ENCODE peak calls at places on chromosome 22, in four cellular contexts. One of them, this sample, is unnamed.

GRCh38 chr22:19052941-19053551 is 69.2 kb downstream of the DGCR2 start:
- DNase-seq in adrenal gland: no peak
- DNase-seq in suprapubic skin: peak
- DNase-seq in heart left ventricle: no peak
- DNase-seq in this sample: no peak

GRCh38 chr22:25666308-25666707 is 75.7 kb upstream of the MYO18B start:
- DNase-seq in adrenal gland: peak
- DNase-seq in suprapubic skin: peak
- DNase-seq in heart left ventricle: peak
- DNase-seq in this sample: peak

GRCh38 chr22:42646569-42647525 is 2.3 kb downstream of the CYB5R3 start:
- DNase-seq in adrenal gland: peak
- DNase-seq in suprapubic skin: no peak
- DNase-seq in heart left ventricle: peak
- DNase-seq in this sample: peak

GRCh38 chr22:47445212-47445611 is 682.8 kb downstream of the TBC1D22A start:
- DNase-seq in adrenal gland: no peak
- DNase-seq in suprapubic skin: peak
- DNase-seq in heart left ventricle: no peak
- DNase-seq in this sample: no peak

GRCh38 chr22:36026741-36027140 is 1.9 kb downstream of the RBFOX2 start:
- DNase-seq in adrenal gland: no peak
- DNase-seq in suprapubic skin: no peak
- DNase-seq in heart left ventricle: no peak
- DNase-seq in this sample: no peak

GRCh38 chr22:24768537-24769374 is 5.8 kb downstream of the PIWIL3 start:
- DNase-seq in adrenal gland: peak
- DNase-seq in suprapubic skin: no peak
- DNase-seq in heart left ventricle: peak
- DNase-seq in this sample: peak

GRCh38 chr22:25453058-25453457 is 111.4 kb upstream of the GRK3 start:
- DNase-seq in adrenal gland: no peak
- DNase-seq in suprapubic skin: no peak
- DNase-seq in heart left ventricle: no peak
- DNase-seq in this sample: no peak

GRCh38 chr22:31271485-31271884 is 20.8 kb downstream of the PIK3IP1 start:
- DNase-seq in adrenal gland: no peak
- DNase-seq in suprapubic skin: no peak
- DNase-seq in heart left ventricle: no peak
- DNase-seq in this sample: no peak

GRCh38 chr22:36933629-36934028 is 20.2 kb downstream of the CSF2RB start:
- DNase-seq in adrenal gland: peak
- DNase-seq in suprapubic skin: no peak
- DNase-seq in heart left ventricle: no peak
- DNase-seq in this sample: no peak

GRCh38 chr22:47213571-47214230 is 451.3 kb downstream of the TBC1D22A start:
- DNase-seq in adrenal gland: peak
- DNase-seq in suprapubic skin: peak
- DNase-seq in heart left ventricle: no peak
- DNase-seq in this sample: no peak

GRCh38 chr22:48218889-48219420 is 1456.5 kb downstream of the TBC1D22A start:
- DNase-seq in adrenal gland: no peak
- DNase-seq in suprapubic skin: no peak
- DNase-seq in heart left ventricle: no peak
- DNase-seq in this sample: no peak

GRCh38 chr22:44338906-44339305 is 26.2 kb upstream of the SHISAL1 start:
- DNase-seq in adrenal gland: no peak
- DNase-seq in suprapubic skin: no peak
- DNase-seq in heart left ventricle: no peak
- DNase-seq in this sample: no peak

GRCh38 chr22:48334971-48335370 is 1492.7 kb downstream of the BRD1 start:
- DNase-seq in adrenal gland: no peak
- DNase-seq in suprapubic skin: no peak
- DNase-seq in heart left ventricle: no peak
- DNase-seq in this sample: no peak

GRCh38 chr22:43723816-43724215 is 88.3 kb downstream of the EFCAB6 start:
- DNase-seq in adrenal gland: no peak
- DNase-seq in suprapubic skin: no peak
- DNase-seq in heart left ventricle: no peak
- DNase-seq in this sample: no peak

GRCh38 chr22:24271406-24271760 is 752 bp downstream of the SPECC1L start:
- DNase-seq in adrenal gland: peak
- DNase-seq in suprapubic skin: no peak
- DNase-seq in heart left ventricle: no peak
- DNase-seq in this sample: peak

GRCh38 chr22:49209452-49210195 is 618.0 kb downstream of the BRD1 start:
- DNase-seq in adrenal gland: peak
- DNase-seq in suprapubic skin: peak
- DNase-seq in heart left ventricle: no peak
- DNase-seq in this sample: no peak

GRCh38 chr22:32480238-32480637 is 5.6 kb downstream of the FBXO7 start:
- DNase-seq in adrenal gland: no peak
- DNase-seq in suprapubic skin: no peak
- DNase-seq in heart left ventricle: no peak
- DNase-seq in this sample: no peak

GRCh38 chr22:19061471-19062138 is 60.6 kb downstream of the DGCR2 start:
- DNase-seq in adrenal gland: no peak
- DNase-seq in suprapubic skin: peak
- DNase-seq in heart left ventricle: no peak
- DNase-seq in this sample: no peak

GRCh38 chr22:26797910-26798309 is 140.5 kb downstream of the MIAT start:
- DNase-seq in adrenal gland: no peak
- DNase-seq in suprapubic skin: no peak
- DNase-seq in heart left ventricle: no peak
- DNase-seq in this sample: no peak

GRCh38 chr22:38653741-38654140 is 2.5 kb downstream of the FAM227A start:
- DNase-seq in adrenal gland: no peak
- DNase-seq in suprapubic skin: no peak
- DNase-seq in heart left ventricle: no peak
- DNase-seq in this sample: no peak

GRCh38 chr22:38657248-38657909 is 941 bp downstream of the CBY1 start:
- DNase-seq in adrenal gland: no peak
- DNase-seq in suprapubic skin: no peak
- DNase-seq in heart left ventricle: no peak
- DNase-seq in this sample: no peak

GRCh38 chr22:38652858-38653257 is 3.3 kb downstream of the FAM227A start:
- DNase-seq in adrenal gland: no peak
- DNase-seq in suprapubic skin: no peak
- DNase-seq in heart left ventricle: no peak
- DNase-seq in this sample: no peak

GRCh38 chr22:38655532-38656255 is 498 bp downstream of the FAM227A start:
- DNase-seq in adrenal gland: peak
- DNase-seq in suprapubic skin: no peak
- DNase-seq in heart left ventricle: peak
- DNase-seq in this sample: no peak

GRCh38 chr22:38656256-38657148 is at the start of the genes CBY1 and FAM227A:
- DNase-seq in adrenal gland: peak
- DNase-seq in suprapubic skin: peak
- DNase-seq in heart left ventricle: peak
- DNase-seq in this sample: peak
- TF ChIP-seq POLR2A in adrenal gland: no peak
- TF ChIP-seq POLR2A in suprapubic skin: no peak
- TF ChIP-seq POLR2A in heart left ventricle: no peak
- TF ChIP-seq POLR2A in this sample: peak

GRCh38 chr22:28711820-28712777 is 29.5 kb downstream of the CHEK2 start:
- DNase-seq in adrenal gland: peak
- DNase-seq in suprapubic skin: no peak
- DNase-seq in heart left ventricle: no peak
- DNase-seq in this sample: no peak
- H3K4me3 ChIP-seq in adrenal gland: peak
- H3K4me3 ChIP-seq in suprapubic skin: no peak
- H3K4me3 ChIP-seq in heart left ventricle: no peak
- H3K4me3 ChIP-seq in this sample: peak

GRCh38 chr22:17910561-17911311 is 113.6 kb downstream of the MICAL3 start:
- DNase-seq in adrenal gland: peak
- DNase-seq in suprapubic skin: no peak
- DNase-seq in heart left ventricle: peak
- DNase-seq in this sample: peak
- TF ChIP-seq POLR2A in adrenal gland: peak
- TF ChIP-seq POLR2A in suprapubic skin: no peak
- TF ChIP-seq POLR2A in heart left ventricle: no peak
- TF ChIP-seq POLR2A in this sample: no peak

GRCh38 chr22:50276143-50276542 is 6.0 kb upstream of the MAPK11 start:
- DNase-seq in adrenal gland: peak
- DNase-seq in suprapubic skin: no peak
- DNase-seq in heart left ventricle: peak
- DNase-seq in this sample: peak
- H3K4me3 ChIP-seq in adrenal gland: no peak
- H3K4me3 ChIP-seq in suprapubic skin: no peak
- H3K4me3 ChIP-seq in heart left ventricle: no peak
- H3K4me3 ChIP-seq in this sample: no peak

DNA sequence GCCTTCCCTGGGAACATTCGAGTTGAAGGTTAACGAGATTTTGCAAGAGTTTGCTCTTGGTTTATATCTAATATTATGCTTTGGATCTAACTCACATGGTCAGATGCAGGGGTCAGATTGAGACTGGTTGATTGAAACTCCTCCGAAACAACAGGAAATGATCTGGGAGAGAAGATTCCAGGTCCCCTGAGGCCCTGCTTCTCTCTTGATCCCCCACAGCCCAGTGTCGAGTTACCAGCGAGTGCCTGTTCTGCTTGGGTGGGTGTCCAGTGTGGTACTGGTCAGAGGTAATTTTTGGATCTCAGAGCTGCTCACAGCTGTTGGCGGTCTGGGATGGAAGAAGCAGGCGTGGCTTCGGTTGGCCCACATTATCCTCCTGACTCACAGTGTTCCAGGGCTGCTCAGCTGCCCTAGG is 9.2 kb downstream of the FBLN1 start:
- DNase-seq in adrenal gland: peak
- DNase-seq in suprapubic skin: no peak
- DNase-seq in heart left ventricle: peak
- DNase-seq in this sample: peak
- TF ChIP-seq POLR2A in adrenal gland: no peak
- TF ChIP-seq POLR2A in suprapubic skin: no peak
- TF ChIP-seq POLR2A in heart left ventricle: no peak
- TF ChIP-seq POLR2A in this sample: no peak

This sample was measured in ovary.